ENCODE peak calls at places on chromosome 6, in four cellular contexts. S is transverse colon, T is kidney, P is uterus. C is an unnamed sample.

GRCh38 chr6:84652356-84653026 is 111.9 kb downstream of the TBX18 start:
- DNase-seq in P (no peak), T (no peak), S (no peak), C (no peak)

GRCh38 chr6:136728976-136729515 is 63.2 kb downstream of the MAP3K5 start:
- DNase-seq in S (no peak), T (no peak), P (no peak), C (no peak)

GRCh38 chr6:11875325-11876109 is 96.9 kb upstream of the ADTRP start:
- DNase-seq in T (no peak), P (no peak), S (no peak), C (no peak)

GRCh38 chr6:30614044-30614842 is 2.8 kb downstream of the PPP1R10 start:
- DNase-seq in S (no peak), T (no peak), P (no peak), C (no peak)

GRCh38 chr6:32426338-32426737 is 13.3 kb upstream of the HLA-DRA start:
- DNase-seq in P (no peak), S (no peak), T (no peak), C (no peak)

GRCh38 chr6:166461821-166462460 is 79.2 kb upstream of the MPC1 start:
- DNase-seq in T (peak), S (no peak), P (no peak), C (no peak)

GRCh38 chr6:155493694-155494143 is 38.1 kb upstream of the NOX3 start:
- DNase-seq in S (peak), T (no peak), P (peak), C (no peak)

GRCh38 chr6:161410736-161411135 is 136.9 kb upstream of the AGPAT4 start:
- DNase-seq in S (no peak), P (no peak), T (no peak), C (no peak)

GRCh38 chr6:56593801-56594318 is 48.8 kb downstream of the DST start:
- DNase-seq in P (no peak), T (no peak), S (no peak), C (no peak)

GRCh38 chr6:27168586-27169443 is 78.7 kb upstream of the PRSS16 start:
- DNase-seq in P (no peak), S (no peak), T (no peak), C (no peak)

GRCh38 chr6:9007062-9007461 is 571.7 kb upstream of the SLC35B3 start:
- DNase-seq in S (no peak), P (no peak), T (no peak), C (no peak)

DNA sequence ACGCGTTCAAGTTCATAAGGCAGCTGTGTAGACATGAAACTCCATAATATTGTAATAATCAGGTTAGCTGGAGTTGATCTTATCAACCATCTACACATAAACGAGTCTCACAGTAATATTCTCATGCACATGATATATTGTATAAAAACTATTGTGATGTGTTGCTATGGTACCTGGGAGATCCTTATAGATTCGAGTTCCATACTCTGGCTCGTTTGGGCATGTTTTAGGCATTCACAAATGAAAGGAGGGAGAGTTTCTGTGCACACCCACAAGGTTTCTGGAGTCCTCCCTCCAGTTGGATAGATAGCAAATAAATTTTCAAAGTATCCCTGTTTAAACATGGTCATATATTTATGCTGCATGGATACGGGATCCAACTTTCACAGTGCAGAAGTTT is 567.5 kb upstream of the SLC35B3 start:
- DNase-seq in P (no peak), S (no peak), T (no peak), C (no peak)
- TF ChIP-seq CTCF in P (no peak), S (no peak), T (no peak), C (no peak)

GRCh38 chr6:70396796-70397729 is 16.2 kb upstream of the FAM135A start:
- DNase-seq in T (no peak), S (no peak), P (no peak), C (no peak)

GRCh38 chr6:70396163-70396562 is 17.1 kb upstream of the FAM135A start:
- DNase-seq in P (no peak), T (no peak), S (no peak), C (no peak)

GRCh38 chr6:70394518-70395300 is 18.6 kb upstream of the FAM135A start:
- DNase-seq in S (no peak), P (no peak), T (no peak), C (no peak)

GRCh38 chr6:70395301-70395672 is 18.0 kb upstream of the FAM135A start:
- DNase-seq in P (no peak), S (no peak), T (no peak), C (no peak)

DNA sequence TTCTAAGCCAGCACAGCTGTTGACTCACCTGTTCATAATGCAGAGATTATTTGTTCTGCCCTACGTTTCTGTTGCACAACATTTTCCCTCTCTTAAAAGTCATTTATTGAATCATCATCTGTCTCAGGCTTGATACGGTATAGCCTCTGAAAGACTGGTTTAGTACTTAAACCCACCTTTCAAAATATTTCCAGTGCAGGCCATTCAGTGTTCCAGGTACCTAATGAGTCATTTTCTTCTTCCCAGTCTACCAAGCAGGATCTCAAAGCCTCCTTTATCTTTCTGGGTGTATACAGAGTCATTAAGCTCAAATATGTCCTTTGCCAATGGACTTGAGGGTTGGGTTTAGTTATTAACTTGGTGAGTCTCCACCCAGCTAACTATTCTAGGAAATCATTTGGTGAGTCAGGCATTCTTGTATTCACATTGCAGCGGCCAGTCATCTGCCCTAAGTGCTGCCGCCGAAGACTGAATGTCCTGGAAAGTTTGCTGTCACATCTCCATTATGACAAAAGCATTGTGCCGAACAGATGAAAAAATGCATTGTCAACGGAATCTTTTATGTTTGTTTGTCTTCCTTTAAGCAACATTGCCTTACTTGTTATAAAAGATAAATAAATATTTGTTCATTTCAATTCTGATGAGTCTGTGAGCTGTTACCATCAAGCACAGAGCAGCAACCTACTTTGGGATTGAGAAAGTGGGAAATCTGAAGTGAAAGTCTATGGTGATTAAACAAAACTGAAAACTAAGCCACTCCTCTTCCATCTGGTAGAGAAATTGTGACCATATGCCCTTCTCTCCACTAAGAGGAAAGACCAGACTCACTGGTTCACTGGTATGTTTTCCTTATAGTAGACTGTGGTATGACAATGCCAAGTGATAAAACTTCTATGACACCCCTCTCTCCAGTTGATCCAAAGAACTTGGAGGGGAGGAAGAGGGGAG is 14.3 kb upstream of the FAM135A start:
- DNase-seq in P (no peak), T (peak), S (peak), C (no peak)
- TF ChIP-seq CTCF in P (no peak), T (no peak), S (no peak), C (no peak)

DNA sequence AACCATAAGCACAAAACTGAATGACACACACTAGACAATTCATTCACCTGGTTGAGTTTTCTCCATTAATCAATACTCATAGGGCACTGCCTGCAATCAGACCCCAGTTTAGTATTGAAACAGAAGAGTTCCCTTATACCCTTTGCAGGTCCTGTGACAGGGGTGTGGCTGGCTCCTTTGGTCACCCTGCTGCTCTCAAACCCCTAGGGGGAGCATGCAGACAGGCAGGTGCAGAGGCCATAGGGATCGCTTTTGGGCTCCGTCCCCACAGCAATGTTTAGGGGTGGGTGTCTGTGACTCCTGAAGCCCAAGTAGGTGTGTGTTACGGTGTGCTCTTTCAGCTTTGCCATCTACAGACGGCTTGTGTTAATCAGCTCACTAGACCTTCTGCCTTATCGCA is 210.4 kb downstream of the CENPW start:
- DNase-seq in S (no peak), T (no peak), P (no peak), C (no peak)
- TF ChIP-seq CTCF in S (no peak), T (no peak), P (no peak), C (no peak)

GRCh38 chr6:119547024-119547423 is 197.5 kb upstream of the MAN1A1 start:
- DNase-seq in S (no peak), T (no peak), P (no peak), C (no peak)

GRCh38 chr6:119542037-119542436 is 192.5 kb upstream of the MAN1A1 start:
- DNase-seq in T (no peak), S (no peak), P (no peak), C (no peak)

GRCh38 chr6:119545245-119545644 is 195.7 kb upstream of the MAN1A1 start:
- DNase-seq in T (no peak), S (no peak), P (no peak), C (no peak)

GRCh38 chr6:119543332-119543731 is 193.8 kb upstream of the MAN1A1 start:
- DNase-seq in S (no peak), P (no peak), T (no peak), C (no peak)

DNA sequence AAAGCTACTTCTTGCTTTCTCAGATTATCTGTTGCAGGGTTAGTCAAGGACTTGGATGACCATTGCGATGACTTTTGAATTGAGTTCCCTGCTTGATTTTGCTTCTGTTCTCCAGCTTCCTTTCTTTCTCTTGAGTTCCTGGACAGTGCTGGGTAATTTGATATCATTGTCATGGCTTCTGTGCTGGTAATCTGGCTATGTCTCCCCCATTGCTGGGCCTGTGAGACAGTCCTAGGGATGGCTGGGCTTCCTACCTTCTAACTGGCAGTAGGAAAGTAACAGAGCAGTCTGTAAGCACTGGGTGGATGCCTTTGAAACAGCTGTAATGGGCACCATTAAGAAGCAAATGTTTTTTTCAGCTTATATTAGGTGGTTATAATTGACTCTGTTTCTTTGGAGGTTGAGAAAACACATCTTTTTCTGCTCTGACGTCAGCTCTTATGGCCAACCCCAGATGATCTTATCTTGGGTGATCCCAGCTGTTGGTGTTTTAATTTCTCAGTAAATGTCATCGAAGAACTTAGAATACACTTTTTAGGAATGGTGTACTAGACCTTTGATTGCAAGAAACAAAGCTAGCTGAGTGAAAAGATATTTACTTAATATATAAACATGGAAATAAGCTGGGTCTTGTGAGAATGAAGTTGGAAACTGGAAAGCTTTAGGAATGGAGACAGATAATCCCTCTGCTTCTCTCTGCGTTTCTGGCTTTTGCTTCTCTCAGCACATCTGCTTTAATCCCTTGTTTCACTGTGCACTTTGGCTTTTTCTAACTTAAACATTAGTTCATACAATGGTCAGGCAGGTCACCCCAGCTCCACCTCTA is 195.0 kb upstream of the MAN1A1 start:
- DNase-seq in S (no peak), T (no peak), P (no peak), C (no peak)
- TF ChIP-seq CTCF in S (no peak), T (no peak), P (no peak), C (no peak)